ENCODE peak calls at places on chromosomes 3 and 15, in seven cellular contexts. Z is heart left ventricle, W is right atrium auricular region, B is EL, Y is skeletal muscle cell, J is nephron progenitor cell, V is A549. C is an unnamed sample.
A peak's percentile ranks its signal among the peaks of the same experiment; 100 is the strongest.

GRCh38 chr3:172094621-172095557 is 55.5 kb downstream of the FNDC3B start:
- DNase-seq in B (peak; percentile 29), Z (peak; percentile 60), W (no peak), Y (no peak), V (no peak), J (no peak), C (no peak)

GRCh38 chr3:186097663-186098451 is 11.0 kb downstream of the ETV5 start:
- DNase-seq in V (peak; percentile 75), J (peak; percentile 71), W (peak; percentile 77), Z (peak; percentile 69), Y (peak; percentile 63), B (peak; percentile 72), C (no peak)

GRCh38 chr3:16378920-16379319 is 113.9 kb downstream of the OXNAD1 start:
- DNase-seq in V (no peak), Y (no peak), B (peak; percentile 73), W (no peak), J (no peak), Z (no peak), C (no peak)

GRCh38 chr3:195047536-195047935 is 223.4 kb downstream of the XXYLT1 start:
- DNase-seq in W (no peak), Z (no peak), J (no peak), V (no peak), B (no peak), Y (no peak), C (no peak)

GRCh38 chr15:100926258-100926657 is 7.1 kb downstream of the LRRK1 start:
- DNase-seq in J (no peak), W (no peak), Z (no peak), B (no peak), V (no peak), Y (no peak), C (no peak)

GRCh38 chr3:107217161-107217560 is 160.1 kb upstream of the CCDC54 start:
- DNase-seq in Y (peak; percentile 92), V (no peak), W (no peak), Z (no peak), J (no peak), B (peak; percentile 98), C (no peak)

GRCh38 chr3:189631409-189631808 is 220 bp downstream of the TP63 start:
- DNase-seq in B (no peak), J (no peak), Y (no peak), Z (no peak), V (peak; percentile 5), W (no peak), C (no peak)

GRCh38 chr3:134095005-134095404 is 65.3 kb upstream of the SLCO2A1 start:
- DNase-seq in Z (no peak), Y (no peak), J (no peak), B (no peak), W (no peak), V (no peak), C (no peak)

GRCh38 chr15:67927501-67928156 is 87.8 kb upstream of the RNU6-1 start:
- DNase-seq in J (no peak), Z (no peak), V (no peak), Y (peak; percentile 68), W (peak; percentile 85), B (peak; percentile 95), C (no peak)

GRCh38 chr15:99371180-99372103 is 120.2 kb downstream of the LRRC28 start:
- DNase-seq in B (no peak), V (no peak), W (no peak), J (no peak), Y (no peak), Z (no peak), C (no peak)

GRCh38 chr3:160016972-160017371 is 28.3 kb downstream of the IL12A start:
- DNase-seq in J (no peak), V (no peak), B (peak; percentile 36), Z (no peak), W (no peak), Y (peak; percentile 58), C (no peak)

GRCh38 chr15:69906256-69907185 is 191.2 kb downstream of the TLE3 start:
- DNase-seq in J (no peak), V (no peak), W (no peak), B (peak; percentile 43), Z (no peak), Y (no peak), C (no peak)

GRCh38 chr3:11759996-11760395 is 86.7 kb downstream of the TAMM41 start:
- DNase-seq in W (no peak), B (no peak), Z (no peak), J (no peak), Y (no peak), V (no peak), C (no peak)

GRCh38 chr3:4218426-4219226 is 84.5 kb upstream of the SETMAR start:
- DNase-seq in J (peak; percentile 26), B (no peak), V (no peak), Y (no peak), Z (no peak), W (no peak), C (no peak)

GRCh38 chr3:64150527-64151238 is 74.6 kb downstream of the PRICKLE2 start:
- DNase-seq in J (no peak), Y (peak; percentile 59), B (peak; percentile 75), V (peak; percentile 28), Z (peak; percentile 66), W (no peak), C (no peak)

GRCh38 chr3:35899245-35899644 is 259.9 kb downstream of the ARPP21 start:
- DNase-seq in B (no peak), J (no peak), Y (no peak), V (no peak), Z (no peak), W (no peak), C (no peak)

GRCh38 chr15:64001148-64001547 is 45.1 kb downstream of the DAPK2 start:
- DNase-seq in V (no peak), Y (no peak), J (no peak), Z (no peak), B (no peak), W (no peak), C (no peak)

GRCh38 chr3:14486460-14486859 is 53.7 kb downstream of the GRIP2 start:
- DNase-seq in J (no peak), V (no peak), Y (no peak), Z (no peak), W (no peak), B (no peak), C (peak; percentile 15)

GRCh38 chr3:142502187-142502985 is 54.5 kb upstream of the XRN1 start:
- DNase-seq in B (no peak), Z (no peak), V (no peak), J (no peak), Y (no peak), W (no peak), C (no peak)

GRCh38 chr3:113771993-113772392 is 25.2 kb downstream of the ATP6V1A start:
- DNase-seq in Y (no peak), W (no peak), B (no peak), V (no peak), J (no peak), Z (no peak), C (no peak)

GRCh38 chr3:58260261-58260731 is 22.7 kb downstream of the ABHD6 start:
- DNase-seq in W (no peak), Z (no peak), B (peak; percentile 78), J (no peak), Y (no peak), V (no peak), C (no peak)

GRCh38 chr3:30696403-30696819 is 90.0 kb downstream of the TGFBR2 start:
- DNase-seq in W (no peak), V (no peak), Z (no peak), J (no peak), Y (no peak), B (no peak), C (no peak)

GRCh38 chr3:32310918-32311839 is 72.7 kb downstream of the CMTM8 start:
- DNase-seq in V (no peak), Z (no peak), W (no peak), Y (no peak), B (no peak), J (no peak), C (no peak)

GRCh38 chr3:45499529-45499928 is 95.0 kb upstream of the LIMD1 start:
- DNase-seq in B (peak; percentile 50), Z (no peak), W (no peak), J (no peak), V (peak; percentile 19), Y (no peak), C (no peak)

GRCh38 chr3:192409203-192409837 is 318.0 kb downstream of the FGF12 start:
- DNase-seq in V (peak; percentile 40), Z (peak; percentile 70), J (peak; percentile 76), Y (no peak), B (peak; percentile 23), W (no peak), C (peak; percentile 86)

GRCh38 chr3:49469037-49469875 is 811 bp upstream of the DAG1 start:
- DNase-seq in W (peak; percentile 82), B (peak; percentile 93), Y (no peak), J (peak; percentile 71), V (peak; percentile 48), Z (peak; percentile 83), C (peak; percentile 88)

GRCh38 chr3:13014755-13015285 is 58.4 kb downstream of the IQSEC1 start:
- DNase-seq in Y (no peak), V (no peak), J (no peak), B (no peak), W (no peak), Z (no peak), C (no peak)

GRCh38 chr15:70356062-70356860 is 258.5 kb upstream of the TLE3 start:
- DNase-seq in Y (no peak), Z (no peak), B (no peak), J (no peak), W (peak; percentile 42), V (no peak), C (no peak)

GRCh38 chr3:882526-882925 is 210.3 kb upstream of the CNTN6 start:
- DNase-seq in W (no peak), B (no peak), Z (no peak), Y (no peak), V (no peak), J (no peak), C (no peak)

GRCh38 chr15:89167267-89168176 is 53.9 kb downstream of the RLBP1 start:
- DNase-seq in B (peak; percentile 70), W (peak; percentile 70), Z (no peak), V (peak; percentile 48), Y (peak; percentile 50), J (no peak), C (no peak)

GRCh38 chr3:162150790-162151189 is 654.2 kb downstream of the OTOL1 start:
- DNase-seq in Y (no peak), B (no peak), J (no peak), W (no peak), Z (no peak), V (no peak), C (no peak)

GRCh38 chr15:35547775-35548364 is 1.9 kb upstream of the DPH6 start:
- DNase-seq in Z (no peak), B (no peak), Y (no peak), V (no peak), W (no peak), J (peak; percentile 5), C (no peak)

GRCh38 chr3:95759614-95760301 is 1054.6 kb upstream of the EPHA6 start:
- DNase-seq in W (no peak), Y (no peak), Z (no peak), J (no peak), B (no peak), V (no peak), C (no peak)

GRCh38 chr3:148723591-148723990 is 25.9 kb downstream of the AGTR1 start:
- DNase-seq in W (no peak), V (peak; percentile 14), Y (peak; percentile 82), J (no peak), B (peak; percentile 86), Z (no peak), C (no peak)

GRCh38 chr3:98978068-98978811 is 76.7 kb upstream of the DCBLD2 start:
- DNase-seq in Z (no peak), W (no peak), Y (no peak), V (no peak), J (no peak), B (no peak), C (no peak)

GRCh38 chr3:3707858-3708768 is 91.1 kb upstream of the LRRN1 start:
- DNase-seq in J (no peak), B (no peak), V (no peak), Z (no peak), W (no peak), Y (no peak), C (no peak)

GRCh38 chr3:152474585-152474984 is 205.9 kb downstream of the MBNL1 start:
- DNase-seq in Y (peak; percentile 69), W (no peak), J (no peak), V (peak; percentile 16), Z (no peak), B (peak; percentile 67), C (no peak)

C was measured in spleen.